ENCODE peak calls at places on chromosomes 13 and 19, in four cellular contexts. D, E, R and I are unnamed samples.

GRCh38 chr19:16106121-16106520 is 5.6 kb upstream of the RAB8A start:
- ATAC-seq in D (no peak), E (peak; percentile 52), R (no peak), I (peak; percentile 39)

GRCh38 chr19:7188682-7189629 is 105.3 kb downstream of the INSR start:
- ATAC-seq in D (no peak), E (no peak), R (no peak), I (no peak)

GRCh38 chr19:13459351-13459750 is 46.9 kb downstream of the CACNA1A start:
- ATAC-seq in D (no peak), E (no peak), R (peak; percentile 38), I (no peak)

GRCh38 chr19:2636142-2636896 is 66.2 kb downstream of the GNG7 start:
- ATAC-seq in D (peak; percentile 6), E (peak; percentile 10), R (no peak), I (no peak)

GRCh38 chr19:33697766-33698165 is 76.0 kb downstream of the CHST8 start:
- ATAC-seq in D (no peak), E (no peak), R (no peak), I (no peak)

GRCh38 chr19:2097330-2098327 is 914 bp downstream of the IZUMO4 start:
- ATAC-seq in D (peak; percentile 6), E (peak; percentile 20), R (peak; percentile 0), I (peak; percentile 3)

GRCh38 chr19:58279042-58279924 is 528 bp downstream of the ZNF8 start:
- ATAC-seq in D (no peak), E (peak; percentile 5), R (peak; percentile 70), I (no peak)

GRCh38 chr19:5480427-5480836 is 25.2 kb downstream of the ZNRF4 start:
- ATAC-seq in D (no peak), E (no peak), R (peak; percentile 29), I (no peak)

GRCh38 chr13:114124921-114125320 is 7.5 kb downstream of the RASA3 start:
- ATAC-seq in D (no peak), E (peak; percentile 58), R (no peak), I (peak; percentile 63)

GRCh38 chr13:75310005-75310580 is 171.9 kb downstream of the TBC1D4 start:
- ATAC-seq in D (peak; percentile 44), E (no peak), R (no peak), I (no peak)

GRCh38 chr13:111460548-111461444 is 140.4 kb downstream of the TEX29 start:
- ATAC-seq in D (no peak), E (no peak), R (peak; percentile 93), I (no peak)

GRCh38 chr13:100274942-100275506 is 186.1 kb downstream of the PCCA start:
- ATAC-seq in D (no peak), E (no peak), R (peak; percentile 74), I (no peak)

GRCh38 chr13:102729560-102730275 is 34.9 kb upstream of the METTL21C start:
- ATAC-seq in D (no peak), E (peak; percentile 44), R (no peak), I (no peak)

GRCh38 chr13:98443329-98443728 is 133.6 kb downstream of the STK24 start:
- ATAC-seq in D (no peak), E (no peak), R (no peak), I (no peak)

GRCh38 chr13:43238341-43239083 is 215.1 kb downstream of the DNAJC15 start:
- ATAC-seq in D (no peak), E (no peak), R (no peak), I (no peak)

GRCh38 chr13:40598599-40598998 is 67.8 kb downstream of the FOXO1 start:
- ATAC-seq in D (no peak), E (no peak), R (peak; percentile 18), I (no peak)

GRCh38 chr19:51600940-51601575 is 29.1 kb downstream of the SIGLEC5 start:
- ATAC-seq in D (peak; percentile 83), E (peak; percentile 44), R (peak; percentile 82), I (no peak)

GRCh38 chr19:40284251-40284500 is 969 bp downstream of the AKT2 start:
- ATAC-seq in D (no peak), E (no peak), R (no peak), I (no peak)

GRCh38 chr13:25044071-25044470 is 51.9 kb upstream of the PABPC3 start:
- ATAC-seq in D (no peak), E (no peak), R (no peak), I (no peak)

GRCh38 chr19:12052571-12053169 is at the start of gene ZNF878:
- ATAC-seq in D (peak; percentile 78), E (peak; percentile 95), R (peak; percentile 95), I (peak; percentile 90)

GRCh38 chr19:40266111-40266510 is 19.0 kb downstream of the AKT2 start:
- ATAC-seq in D (no peak), E (no peak), R (no peak), I (no peak)

GRCh38 chr13:48504606-48505369 is 28.1 kb downstream of the RCBTB2 start:
- ATAC-seq in D (no peak), E (peak; percentile 62), R (peak; percentile 82), I (no peak)

GRCh38 chr13:71055644-71056043 is 811.4 kb downstream of the DACH1 start:
- ATAC-seq in D (no peak), E (no peak), R (no peak), I (no peak)

GRCh38 chr13:109707044-109707794 is 79.2 kb downstream of the IRS2 start:
- ATAC-seq in D (no peak), E (no peak), R (no peak), I (no peak)

GRCh38 chr13:94305463-94305862 is 174.0 kb downstream of the DCT start:
- ATAC-seq in D (no peak), E (no peak), R (no peak), I (peak; percentile 13)

GRCh38 chr13:34065915-34066314 is 248.0 kb downstream of the RFC3 start:
- ATAC-seq in D (no peak), E (no peak), R (no peak), I (no peak)